ENCODE peak calls at places on chromosomes 16 and 17, in eight cellular contexts. B is esophagus squamous epithelium, M is prostate gland, T is H1, P is uterus, N is transverse colon, U is tibial nerve, E is IMR-90. Y is an unnamed sample.

GRCh38 chr17:40553694-40554534 is 11.4 kb downstream of the CCR7 start:
- DNase-seq in P (peak; percentile 77), U (peak; percentile 66), T (no peak), B (no peak), M (no peak), N (no peak), E (peak; percentile 43), Y (peak; percentile 35)

GRCh38 chr16:47057631-47057996 is 84.1 kb upstream of the DNAJA2 start:
- DNase-seq in N (no peak), U (no peak), M (no peak), B (no peak), P (no peak), T (no peak), E (no peak), Y (no peak)

GRCh38 chr17:31595076-31595475 is 203.6 kb downstream of the RAB11FIP4 start:
- DNase-seq in U (no peak), B (no peak), E (peak; percentile 66), N (no peak), P (no peak), M (no peak), T (no peak), Y (no peak)

GRCh38 chr17:72176902-72177660 is 56.3 kb downstream of the SOX9 start:
- DNase-seq in E (peak; percentile 77), B (no peak), N (peak; percentile 38), P (no peak), U (no peak), M (no peak), T (no peak), Y (no peak)

GRCh38 chr16:46763147-46763546 is 15.0 kb upstream of the MYLK3 start:
- DNase-seq in N (no peak), E (no peak), P (no peak), T (no peak), U (no peak), B (no peak), M (no peak), Y (peak; percentile 80)

GRCh38 chr17:50585346-50585745 is 24.8 kb downstream of the CACNA1G start:
- DNase-seq in U (no peak), T (no peak), N (no peak), M (no peak), E (no peak), P (no peak), B (no peak), Y (no peak)

GRCh38 chr17:77499699-77500435 is 359.1 kb downstream of the SEC14L1 start:
- DNase-seq in E (no peak), U (no peak), P (peak; percentile 15), B (no peak), N (peak; percentile 3), M (no peak), T (no peak), Y (no peak)

GRCh38 chr17:21174719-21175118 is 39.2 kb downstream of the TMEM11 start:
- DNase-seq in U (no peak), N (no peak), T (no peak), E (peak; percentile 44), M (no peak), P (peak; percentile 57), B (no peak), Y (no peak)

GRCh38 chr16:78437352-78437968 is 338.0 kb downstream of the WWOX start:
- DNase-seq in T (no peak), N (peak; percentile 15), E (peak; percentile 1), B (no peak), M (no peak), U (no peak), P (peak; percentile 26), Y (peak; percentile 6)

GRCh38 chr16:53912155-53912554 is 208.2 kb downstream of the FTO start:
- DNase-seq in B (no peak), T (no peak), P (no peak), E (no peak), M (no peak), N (no peak), U (no peak), Y (no peak)

GRCh38 chr17:57264250-57264649 is 7.9 kb downstream of the MSI2 start:
- DNase-seq in E (no peak), M (no peak), U (no peak), P (no peak), B (no peak), N (no peak), T (no peak), Y (no peak)

GRCh38 chr16:14366447-14366846 is 263.6 kb downstream of the PARN start:
- DNase-seq in P (no peak), U (no peak), T (no peak), N (no peak), M (no peak), B (no peak), E (no peak), Y (no peak)

GRCh38 chr17:35942588-35943186 is 826 bp downstream of the LYZL6 start:
- DNase-seq in P (no peak), M (no peak), N (peak; percentile 33), B (no peak), E (no peak), T (no peak), U (no peak), Y (no peak)

GRCh38 chr16:11386791-11387546 is 41.7 kb downstream of the RMI2 start:
- DNase-seq in M (no peak), B (no peak), N (no peak), T (peak; percentile 41), U (no peak), P (no peak), E (no peak), Y (no peak)

GRCh38 chr17:80989586-80989913 is 2.1 kb upstream of the CHMP6 start:
- DNase-seq in U (no peak), P (no peak), N (no peak), B (no peak), E (no peak), T (no peak), M (no peak), Y (no peak)

GRCh38 chr16:31451681-31452351 is 7.5 kb upstream of the ARMC5 start:
- DNase-seq in E (peak; percentile 80), N (no peak), B (no peak), T (no peak), P (peak; percentile 57), M (peak; percentile 65), U (no peak), Y (peak; percentile 84)

GRCh38 chr17:7384489-7385081 is 3.7 kb downstream of the TNK1 start:
- DNase-seq in P (no peak), N (no peak), B (no peak), M (no peak), U (no peak), E (no peak), T (no peak), Y (no peak)
- H3K27me3 ChIP-seq in P (no peaks in the 10 kb centered on the region), N (no peaks in the 10 kb centered on the region), B (no peaks in the 10 kb centered on the region), M (no peaks in the 10 kb centered on the region), U (peaks cover 39% of the 10 kb centered on the region), E (peaks cover 25% of the 10 kb centered on the region), T (no peaks in the 10 kb centered on the region), Y (peaks cover 17% of the 10 kb centered on the region)

GRCh38 chr16:70548936-70549335 is 25.3 kb downstream of the SF3B3 start:
- DNase-seq in U (no peak), N (no peak), T (no peak), P (no peak), E (peak; percentile 49), M (no peak), B (no peak), Y (no peak)

GRCh38 chr16:70550082-70550481 is 26.5 kb downstream of the SF3B3 start:
- DNase-seq in E (no peak), M (no peak), U (no peak), T (no peak), N (no peak), P (no peak), B (no peak), Y (no peak)

GRCh38 chr16:70540994-70541393 is 17.4 kb downstream of the SF3B3 start:
- DNase-seq in P (no peak), M (no peak), E (no peak), B (no peak), T (no peak), N (no peak), U (no peak), Y (no peak)

GRCh38 chr16:70544548-70544947 is 20.9 kb downstream of the SF3B3 start:
- DNase-seq in N (no peak), T (no peak), U (no peak), E (no peak), B (no peak), P (no peak), M (no peak), Y (no peak)
- TF ChIP-seq POLR2A in N (no peak), T (no peak), U (no peak), E (no peak), B (no peak), P (no peak), M (no peak), Y (no peak)

GRCh38 chr17:38564254-38564605 is 41.5 kb downstream of the SRCIN1 start:
- DNase-seq in M (no peak), P (no peak), U (no peak), E (no peak), T (no peak), N (no peak), B (no peak), Y (no peak)

GRCh38 chr17:38563362-38564253 is 42.1 kb downstream of the SRCIN1 start:
- DNase-seq in B (no peak), N (no peak), U (no peak), T (peak; percentile 75), M (no peak), E (no peak), P (no peak), Y (no peak)

GRCh38 chr17:38565853-38566665 is 39.7 kb downstream of the SRCIN1 start:
- DNase-seq in M (no peak), B (no peak), P (no peak), E (no peak), N (no peak), T (no peak), U (no peak), Y (no peak)

GRCh38 chr17:38566666-38567031 is 39.1 kb downstream of the SRCIN1 start:
- DNase-seq in P (no peak), E (no peak), U (no peak), N (no peak), M (no peak), T (no peak), B (no peak), Y (no peak)

GRCh38 chr17:38564869-38565268 is 40.9 kb downstream of the SRCIN1 start:
- DNase-seq in N (no peak), T (no peak), M (no peak), E (no peak), U (no peak), B (no peak), P (no peak), Y (no peak)
- H3K27me3 ChIP-seq in N (peaks cover 89% of the 10 kb centered on the region), T (peaks cover 66% of the 10 kb centered on the region), M (no peaks in the 10 kb centered on the region), E (peaks cover 92% of the 10 kb centered on the region), U (peaks cover 84% of the 10 kb centered on the region), B (peaks cover 61% of the 10 kb centered on the region), P (no peaks in the 10 kb centered on the region), Y (peaks cover 67% of the 10 kb centered on the region)

DNA sequence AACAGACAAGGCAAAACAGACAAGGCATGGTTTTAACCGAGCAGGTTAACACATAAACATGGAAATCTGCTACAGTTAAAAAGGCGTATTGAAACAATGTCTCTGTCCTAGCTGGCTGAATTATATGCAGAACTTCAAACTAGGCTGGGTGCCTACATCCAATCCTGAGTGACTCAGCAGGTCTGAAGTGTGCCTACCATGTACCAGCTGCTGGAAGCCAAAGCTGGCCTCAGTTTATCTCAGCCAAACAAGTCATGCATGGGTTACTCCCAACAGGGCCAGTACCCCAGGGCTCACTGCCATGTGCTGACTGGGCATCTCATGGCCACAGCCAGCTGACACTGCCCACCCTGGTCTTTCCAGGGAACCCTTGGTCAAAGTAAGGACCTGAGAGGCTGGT is 4.0 kb downstream of the C1QBP start:
- DNase-seq in B (no peak), E (no peak), M (no peak), N (no peak), T (no peak), U (no peak), P (no peak), Y (no peak)
- TF ChIP-seq POLR2A in B (no peak), E (no peak), M (no peak), N (no peak), T (no peak), U (no peak), P (no peak), Y (no peak)

GRCh38 chr17:53749178-53749577 is 73.5 kb upstream of the KIF2B start:
- DNase-seq in E (no peak), T (peak; percentile 7), B (no peak), N (no peak), P (no peak), U (no peak), M (no peak), Y (no peak)
- H3K27me3 ChIP-seq in E (no peaks in the 10 kb centered on the region), T (no peaks in the 10 kb centered on the region), B (no peaks in the 10 kb centered on the region), N (no peaks in the 10 kb centered on the region), P (no peaks in the 10 kb centered on the region), U (no peaks in the 10 kb centered on the region), M (no peaks in the 10 kb centered on the region), Y (no peaks in the 10 kb centered on the region)

Y was measured in gastrocnemius medialis.